ENCODE peak calls at places on chromosome 12, in seven cellular contexts. Z is endothelial cell, J is mucosa of descending colon, B is right atrium auricular region, O is esophagus squamous epithelium, F is AG10803, X is HFFc6. A is an unnamed sample.

GRCh38 chr12:32139064-32139421 is 32.4 kb downstream of the BICD1 start:
- DNase-seq in Z (no peak), J (peak), B (no peak), O (no peak), F (peak), X (no peak), A (peak)

GRCh38 chr12:130214686-130215370 is 52.6 kb downstream of the FZD10 start:
- DNase-seq in Z (no peak), J (no peak), B (no peak), O (no peak), F (no peak), X (no peak), A (no peak)

GRCh38 chr12:15910468-15910863 is 666 bp upstream of the DERA start:
- DNase-seq in Z (no peak), J (no peak), B (no peak), O (no peak), F (no peak), X (no peak), A (no peak)

GRCh38 chr12:74365178-74365964 is 172.3 kb upstream of the ATXN7L3B start:
- DNase-seq in Z (peak), J (no peak), B (no peak), O (no peak), F (peak), X (peak), A (peak)

GRCh38 chr12:46811185-46811584 is 14.6 kb downstream of the SLC38A4 start:
- DNase-seq in Z (no peak), J (no peak), B (no peak), O (no peak), F (no peak), X (no peak), A (no peak)

GRCh38 chr12:103326190-103326589 is 169.6 kb downstream of the C12orf42 start:
- DNase-seq in Z (no peak), J (peak), B (no peak), O (no peak), F (no peak), X (no peak), A (no peak)

GRCh38 chr12:98594050-98594853 is 766 bp downstream of the SLC25A3 start:
- DNase-seq in Z (peak), J (peak), B (peak), O (no peak), F (peak), X (no peak), A (no peak)

GRCh38 chr12:48996794-48997718 is 2.1 kb downstream of the DDN start:
- DNase-seq in Z (peak), J (peak), B (peak), O (no peak), F (peak), X (peak), A (peak)

GRCh38 chr12:2679816-2680675 is 114.7 kb upstream of the FKBP4 start:
- DNase-seq in Z (no peak), J (no peak), B (peak), O (no peak), F (no peak), X (no peak), A (no peak)

GRCh38 chr12:75087656-75088055 is 122.0 kb downstream of the KCNC2 start:
- DNase-seq in Z (peak), J (peak), B (no peak), O (no peak), F (no peak), X (peak), A (peak)

GRCh38 chr12:117119592-117120198 is 20.5 kb upstream of the TESC start:
- DNase-seq in Z (peak), J (peak), B (no peak), O (no peak), F (no peak), X (no peak), A (no peak)
- TF ChIP-seq CTCF in Z (peak), J (no peak), B (peak), O (peak), F (peak), X (peak), A (peak)

GRCh38 chr12:123269395-123269892 is 2.2 kb downstream of the CDK2AP1 start:
- DNase-seq in Z (peak), J (peak), B (peak), O (no peak), F (peak), X (peak), A (peak)
- TF ChIP-seq CTCF in Z (no peak), J (no peak), B (peak), O (no peak), F (no peak), X (peak), A (no peak)

GRCh38 chr12:93539821-93540220 is 32.7 kb upstream of the SOCS2 start:
- DNase-seq in Z (no peak), J (no peak), B (no peak), O (no peak), F (peak), X (no peak), A (no peak)

GRCh38 chr12:93536766-93537515 is 35.5 kb upstream of the SOCS2 start:
- DNase-seq in Z (no peak), J (no peak), B (no peak), O (no peak), F (peak), X (peak), A (no peak)

GRCh38 chr12:93540506-93540905 is 32.0 kb upstream of the SOCS2 start:
- DNase-seq in Z (no peak), J (no peak), B (no peak), O (no peak), F (peak), X (no peak), A (peak)

GRCh38 chr12:93536111-93536765 is 36.2 kb upstream of the SOCS2 start:
- DNase-seq in Z (no peak), J (no peak), B (no peak), O (no peak), F (no peak), X (no peak), A (no peak)

DNA sequence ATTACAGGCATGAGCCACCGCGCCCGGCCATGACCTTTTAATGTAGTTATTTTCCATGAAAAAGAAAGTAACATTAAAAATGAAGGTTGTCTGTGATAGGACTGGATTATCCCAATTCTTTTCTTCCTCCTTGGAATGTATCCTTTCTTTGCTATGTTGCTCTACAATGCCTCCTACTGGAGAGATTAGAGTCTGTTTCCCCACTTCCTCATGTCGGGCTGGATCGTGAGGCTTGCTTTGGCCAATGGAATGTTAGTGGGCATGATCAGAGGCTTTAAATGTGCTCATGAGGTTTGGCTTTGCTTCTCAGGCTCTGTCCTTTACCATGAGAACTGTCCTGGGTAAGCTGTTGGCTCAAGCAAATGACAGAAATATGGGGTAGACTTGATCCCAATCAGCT is 34.7 kb upstream of the SOCS2 start:
- DNase-seq in Z (no peak), J (no peak), B (no peak), O (no peak), F (no peak), X (no peak), A (no peak)
- TF ChIP-seq CTCF in Z (no peak), J (no peak), B (no peak), O (no peak), F (no peak), X (peak), A (peak)

DNA sequence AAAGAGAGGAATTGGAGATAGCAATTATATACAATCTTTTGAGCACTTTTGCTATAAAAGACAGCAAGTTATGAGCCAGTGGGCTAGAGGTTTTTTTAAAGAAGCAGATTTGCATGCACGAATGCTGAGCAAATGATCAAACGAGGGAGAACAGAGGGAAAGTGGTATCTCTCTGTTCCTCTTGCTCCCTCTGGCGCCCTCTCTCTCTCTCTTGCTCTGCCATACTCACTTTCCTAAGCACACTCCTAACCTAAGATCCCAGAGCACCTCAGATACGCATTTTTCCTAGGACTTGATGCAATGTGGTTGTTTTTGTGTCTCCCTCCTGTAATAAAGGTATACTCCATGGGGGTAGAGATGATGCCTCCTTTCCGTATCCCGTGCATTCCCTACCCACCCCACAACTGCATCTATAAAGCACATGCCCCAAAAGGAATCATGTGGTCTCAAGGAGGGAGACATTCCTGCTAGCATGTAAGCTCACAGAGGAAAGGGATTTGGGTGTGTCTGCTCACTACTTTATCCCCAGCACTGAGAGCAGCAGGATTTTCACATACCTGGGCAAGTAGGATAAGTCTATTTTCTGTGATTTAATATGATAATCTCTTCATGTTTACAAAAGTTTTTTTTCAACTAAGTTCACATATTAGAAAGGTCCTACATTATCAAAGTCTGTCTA is 270.2 kb downstream of the SSPN start:
- DNase-seq in Z (no peak), J (no peak), B (no peak), O (no peak), F (no peak), X (no peak), A (peak)
- TF ChIP-seq CTCF in Z (no peak), J (no peak), B (no peak), O (no peak), F (peak), X (peak), A (no peak)